ENCODE peak calls at places on chromosomes 7 and 10, in five cellular contexts. X, B, I, U and T are unnamed samples.

GRCh38 chr7:37675739-37676138 is 7.8 kb upstream of the GPR141 start:
- DNase-seq in X (no peak), B (no peak), I (no peak), U (no peak), T (no peak)

GRCh38 chr7:106031271-106032029 is 68.4 kb downstream of the CDHR3 start:
- DNase-seq in X (no peak), B (no peak), I (no peak), U (no peak), T (no peak)

GRCh38 chr10:101495324-101495925 is 92.6 kb downstream of the POLL start:
- DNase-seq in X (no peak), B (no peak), I (no peak), U (peak), T (no peak)

GRCh38 chr7:760006-760405 is 32.9 kb upstream of the PRKAR1B start:
- DNase-seq in X (no peak), B (no peak), I (no peak), U (no peak), T (no peak)

GRCh38 chr7:127881564-127881963 is 149.7 kb downstream of the LRRC4 start:
- DNase-seq in X (no peak), B (no peak), I (no peak), U (no peak), T (no peak)

GRCh38 chr10:53978292-53978691 is 822.7 kb downstream of the PCDH15 start:
- DNase-seq in X (no peak), B (no peak), I (no peak), U (no peak), T (no peak)

GRCh38 chr7:114081606-114082425 is 163.0 kb upstream of the PPP1R3A start:
- DNase-seq in X (no peak), B (peak), I (no peak), U (peak), T (no peak)

GRCh38 chr10:17465328-17466125 is 11.1 kb upstream of the ST8SIA6 start:
- DNase-seq in X (no peak), B (no peak), I (no peak), U (no peak), T (no peak)

GRCh38 chr7:142381727-142382409 is 124.0 kb upstream of the PRSS58 start:
- DNase-seq in X (no peak), B (no peak), I (no peak), U (no peak), T (no peak)

GRCh38 chr7:64619705-64620104 is 46.2 kb upstream of the ZNF107 start:
- DNase-seq in X (no peak), B (no peak), I (no peak), U (no peak), T (no peak)

GRCh38 chr10:21314906-21315305 is 210.6 kb downstream of the SKIDA1 start:
- DNase-seq in X (no peak), B (no peak), I (no peak), U (no peak), T (no peak)

GRCh38 chr7:64625114-64626082 is 40.5 kb upstream of the ZNF107 start:
- DNase-seq in X (peak), B (no peak), I (no peak), U (no peak), T (no peak)

GRCh38 chr10:3791974-3792633 is 7.1 kb upstream of the KLF6 start:
- DNase-seq in X (no peak), B (no peak), I (no peak), U (no peak), T (no peak)

GRCh38 chr7:101957733-101958525 is 140.5 kb downstream of the CUX1 start:
- DNase-seq in X (no peak), B (no peak), I (no peak), U (no peak), T (no peak)

GRCh38 chr10:14772399-14772798 is 2.3 kb downstream of the FAM107B start:
- DNase-seq in X (no peak), B (no peak), I (no peak), U (no peak), T (no peak)

GRCh38 chr7:17269345-17270221 is 28.9 kb upstream of the AHR start:
- DNase-seq in X (no peak), B (no peak), I (no peak), U (no peak), T (no peak)

GRCh38 chr7:70006411-70006920 is 408.2 kb downstream of the AUTS2 start:
- DNase-seq in X (no peak), B (no peak), I (no peak), U (no peak), T (no peak)

GRCh38 chr7:157494506-157495176 is 157.8 kb downstream of the DNAJB6 start:
- DNase-seq in X (no peak), B (no peak), I (no peak), U (no peak), T (no peak)

GRCh38 chr7:74083928-74084721 is 521 bp downstream of the LIMK1 start:
- DNase-seq in X (peak), B (peak), I (no peak), U (no peak), T (no peak)

GRCh38 chr7:27091125-27091524 is 4.7 kb downstream of the HOXA1 start:
- DNase-seq in X (no peak), B (no peak), I (no peak), U (peak), T (no peak)

GRCh38 chr10:91520657-91521056 is 110.5 kb downstream of the HECTD2 start:
- DNase-seq in X (no peak), B (no peak), I (no peak), U (no peak), T (no peak)

GRCh38 chr10:109934958-109935793 is 11.9 kb upstream of the XPNPEP1 start:
- DNase-seq in X (no peak), B (no peak), I (peak), U (no peak), T (no peak)

GRCh38 chr10:27619329-27619728 is 115.2 kb downstream of the RAB18 start:
- DNase-seq in X (no peak), B (no peak), I (no peak), U (no peak), T (no peak)

GRCh38 chr10:28130267-28130666 is 131.4 kb upstream of the ODAD2 start:
- DNase-seq in X (no peak), B (no peak), I (no peak), U (no peak), T (no peak)

GRCh38 chr10:35262436-35262835 is 73.9 kb upstream of the CCNY start:
- DNase-seq in X (no peak), B (no peak), I (no peak), U (no peak), T (no peak)

GRCh38 chr7:93298671-93299070 is 66.5 kb downstream of the VPS50 start:
- DNase-seq in X (no peak), B (no peak), I (no peak), U (no peak), T (no peak)

GRCh38 chr10:108049668-108050067 is 885.2 kb upstream of the SORCS1 start:
- DNase-seq in X (no peak), B (no peak), I (no peak), U (no peak), T (peak)

GRCh38 chr10:51156913-51157312 is 82.6 kb downstream of the PRKG1 start:
- DNase-seq in X (no peak), B (no peak), I (no peak), U (no peak), T (no peak)

GRCh38 chr7:105713488-105714465 is 132.5 kb upstream of the EFCAB10 start:
- DNase-seq in X (no peak), B (no peak), I (no peak), U (no peak), T (no peak)

GRCh38 chr10:132667613-132668394 is 118.1 kb downstream of the NKX6-2 start:
- DNase-seq in X (no peak), B (peak), I (no peak), U (no peak), T (no peak)

GRCh38 chr10:71253981-71254818 is 41.8 kb downstream of the UNC5B start:
- DNase-seq in X (no peak), B (no peak), I (no peak), U (no peak), T (no peak)

GRCh38 chr7:129989466-129989865 is 36.7 kb upstream of the UBE2H start:
- DNase-seq in X (no peak), B (no peak), I (no peak), U (no peak), T (peak)

GRCh38 chr7:101775181-101775580 is 42.2 kb upstream of the CUX1 start:
- DNase-seq in X (no peak), B (no peak), I (no peak), U (no peak), T (no peak)

GRCh38 chr10:110487411-110488123 is 10.1 kb upstream of the DUSP5 start:
- DNase-seq in X (no peak), B (no peak), I (no peak), U (peak), T (no peak)

GRCh38 chr10:43040482-43041256 is 36.2 kb upstream of the RET start:
- DNase-seq in X (no peak), B (no peak), I (no peak), U (no peak), T (no peak)

GRCh38 chr7:158312789-158313188 is 274.8 kb downstream of the PTPRN2 start:
- DNase-seq in X (no peak), B (no peak), I (no peak), U (no peak), T (no peak)

DNA sequence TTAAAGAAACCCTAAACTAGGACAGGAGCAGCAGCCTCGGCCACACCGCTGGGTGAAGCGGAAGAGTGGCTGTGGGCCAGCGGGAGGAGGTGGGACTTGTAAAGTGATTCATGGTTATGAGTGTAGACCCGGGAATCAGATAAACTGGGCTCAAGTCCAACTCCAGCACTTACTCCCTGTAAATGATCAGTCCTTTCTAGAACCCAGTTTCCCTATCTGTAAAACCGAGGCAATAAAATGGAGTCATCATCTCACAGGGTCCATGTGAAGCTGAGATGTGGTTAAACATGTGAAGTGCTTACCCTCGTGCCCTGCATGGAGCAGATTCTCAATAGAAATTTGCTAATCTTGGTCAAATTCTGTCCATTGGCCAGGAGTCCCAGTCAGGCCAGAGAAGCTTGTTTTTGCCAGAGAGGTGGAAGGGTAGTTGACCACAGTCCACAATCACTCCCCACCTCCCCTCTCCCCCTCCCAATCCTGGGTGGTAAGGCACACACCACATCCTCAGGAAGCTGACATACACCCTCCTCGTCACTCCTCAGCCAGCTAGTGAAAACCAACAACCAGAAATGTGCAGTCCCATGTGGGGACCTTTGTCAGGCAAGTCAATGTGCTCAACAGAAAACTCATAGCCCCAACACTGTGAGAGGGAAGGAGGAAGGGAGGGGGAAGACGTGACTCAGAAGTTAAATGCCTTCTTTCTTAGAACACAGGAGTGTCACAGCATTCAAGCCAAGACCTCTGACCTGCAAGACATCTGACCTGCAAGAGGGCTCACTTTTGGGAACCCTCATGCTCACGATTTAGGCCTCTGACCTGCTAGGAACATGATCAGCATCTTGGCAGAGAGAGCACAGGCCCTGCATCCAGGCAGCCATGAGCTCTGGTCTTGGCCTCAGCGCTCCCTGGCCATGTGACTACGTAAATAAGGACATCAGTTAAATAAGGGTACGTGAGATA is 145.1 kb downstream of the PLXNA4 start:
- DNase-seq in X (no peak), B (peak), I (no peak), U (no peak), T (no peak)
- TF ChIP-seq MAX in X (no peak), B (no peak), I (no peak), U (no peak), T (no peak)

GRCh38 chr7:139341776-139342244 is 673 bp downstream of the FMC1 start:
- DNase-seq in X (no peak), B (peak), I (no peak), U (no peak), T (no peak)
- TF ChIP-seq POLR2A in X (no peak), B (no peak), I (no peak), U (no peak), T (no peak)

DNA sequence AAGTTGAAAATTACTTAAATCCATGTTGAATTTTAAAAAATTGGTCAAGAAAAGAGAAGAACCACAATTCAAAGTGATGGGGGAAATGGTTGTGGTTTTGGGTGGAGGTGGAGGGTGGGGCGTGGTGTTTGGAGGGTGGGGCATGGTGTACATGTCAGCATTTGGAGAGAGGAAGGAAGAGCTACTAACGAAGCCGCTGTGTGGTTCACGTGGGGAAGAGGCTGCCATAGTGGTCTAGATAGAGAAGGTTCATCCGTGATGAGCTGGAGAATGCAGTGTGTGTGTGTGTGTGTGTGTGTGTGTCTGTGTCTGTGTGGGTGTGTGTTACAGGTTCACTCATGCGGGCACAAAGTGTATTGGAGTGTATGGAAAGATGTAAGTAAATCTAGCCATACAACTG is 6.1 kb upstream of the VCL start:
- DNase-seq in X (peak), B (no peak), I (no peak), U (no peak), T (no peak)
- TF ChIP-seq KDM1A in X (no peak), B (no peak), I (no peak), U (no peak), T (no peak)

GRCh38 chr10:80619036-80619435 is 81.3 kb downstream of the SH2D4B start:
- DNase-seq in X (no peak), B (no peak), I (no peak), U (no peak), T (no peak)
- TF ChIP-seq MAX in X (no peak), B (no peak), I (no peak), U (no peak), T (no peak)